ENCODE peak calls at places on chromosomes 2 and 18, in seven cellular contexts. E is esophagus squamous epithelium, K is right atrium auricular region, I is H9, G is tibial artery, D is left lung, H is transverse colon. P is an unnamed sample. For H3K27me3, the result is how much of the 10 kb centered on the place peaks cover.

GRCh38 chr2:235850771-235851551 is 317.2 kb downstream of the GBX2 start:
- DNase-seq in E (no peak), K (no peak), I (no peak), G (no peak), D (no peak), H (no peak), P (no peak)

GRCh38 chr2:138306626-138307025 is 194.9 kb upstream of the SPOPL start:
- DNase-seq in E (no peak), K (no peak), I (no peak), G (no peak), D (no peak), H (no peak), P (no peak)

GRCh38 chr2:177326005-177326404 is 61.5 kb upstream of the NFE2L2 start:
- DNase-seq in E (no peak), K (no peak), I (no peak), G (no peak), D (no peak), H (no peak), P (no peak)

GRCh38 chr2:121297217-121297830 is 12.3 kb upstream of the TFCP2L1 start:
- DNase-seq in E (no peak), K (no peak), I (peak), G (no peak), D (no peak), H (peak), P (peak)

GRCh38 chr2:111072220-111072871 is 48.4 kb upstream of the BCL2L11 start:
- DNase-seq in E (no peak), K (no peak), I (no peak), G (no peak), D (no peak), H (no peak), P (no peak)

GRCh38 chr2:98907385-98907784 is 28.6 kb downstream of the CRACDL start:
- DNase-seq in E (no peak), K (no peak), I (no peak), G (peak), D (no peak), H (no peak), P (no peak)

GRCh38 chr2:120435671-120436459 is 89.9 kb downstream of the INHBB start:
- DNase-seq in E (no peak), K (no peak), I (peak), G (no peak), D (peak), H (no peak), P (no peak)

GRCh38 chr18:12255626-12256026 is 1.5 kb downstream of the CIDEA start:
- DNase-seq in E (no peak), K (no peak), I (no peak), G (no peak), D (no peak), H (no peak), P (no peak)

GRCh38 chr2:165144315-165144714 is 59.5 kb downstream of the SCN3A start:
- DNase-seq in E (no peak), K (no peak), I (no peak), G (no peak), D (no peak), H (no peak), P (no peak)

GRCh38 chr18:41666251-41666650 is 288.8 kb upstream of the PIK3C3 start:
- DNase-seq in E (no peak), K (no peak), I (no peak), G (no peak), D (no peak), H (no peak), P (no peak)

GRCh38 chr2:200839513-200839912 is 24.9 kb downstream of the CLK1 start:
- DNase-seq in E (no peak), K (no peak), I (no peak), G (no peak), D (no peak), H (no peak), P (no peak)

GRCh38 chr2:129667586-129667985 is 311.9 kb upstream of the RAB6C start:
- DNase-seq in E (no peak), K (no peak), I (no peak), G (no peak), D (no peak), H (no peak), P (no peak)

GRCh38 chr2:239353697-239354096 is 47.1 kb downstream of the HDAC4 start:
- DNase-seq in E (no peak), K (no peak), I (no peak), G (no peak), D (no peak), H (no peak), P (no peak)

GRCh38 chr2:239355724-239356123 is 45.1 kb downstream of the HDAC4 start:
- DNase-seq in E (no peak), K (peak), I (no peak), G (no peak), D (no peak), H (no peak), P (no peak)

GRCh38 chr2:239355139-239355538 is 45.7 kb downstream of the HDAC4 start:
- DNase-seq in E (no peak), K (no peak), I (no peak), G (no peak), D (no peak), H (no peak), P (no peak)

GRCh38 chr2:239354132-239354790 is 46.6 kb downstream of the HDAC4 start:
- DNase-seq in E (no peak), K (no peak), I (no peak), G (no peak), D (no peak), H (no peak), P (no peak)

DNA sequence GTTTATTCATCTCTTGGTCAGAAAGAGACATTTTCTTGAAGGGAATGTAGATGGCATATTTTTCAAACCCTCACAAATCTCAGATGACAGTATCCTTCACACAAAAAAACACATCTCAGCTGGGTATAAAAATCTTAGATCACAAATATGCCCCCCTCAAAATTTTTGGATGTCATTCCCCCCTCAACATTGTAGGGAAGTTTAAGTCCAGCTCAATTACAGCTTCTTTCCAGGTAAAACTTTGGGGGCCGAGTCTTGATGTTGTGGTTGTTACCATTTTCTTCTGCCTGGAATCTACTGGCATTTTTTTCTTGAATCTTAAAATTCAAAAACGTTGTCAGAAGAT is 46.1 kb downstream of the HDAC4 start:
- DNase-seq in E (no peak), K (no peak), I (no peak), G (no peak), D (no peak), H (no peak), P (no peak)
- H3K27ac ChIP-seq in E (no peak), K (peak), I (no peak), G (no peak), D (no peak), H (peak), P (no peak)

DNA sequence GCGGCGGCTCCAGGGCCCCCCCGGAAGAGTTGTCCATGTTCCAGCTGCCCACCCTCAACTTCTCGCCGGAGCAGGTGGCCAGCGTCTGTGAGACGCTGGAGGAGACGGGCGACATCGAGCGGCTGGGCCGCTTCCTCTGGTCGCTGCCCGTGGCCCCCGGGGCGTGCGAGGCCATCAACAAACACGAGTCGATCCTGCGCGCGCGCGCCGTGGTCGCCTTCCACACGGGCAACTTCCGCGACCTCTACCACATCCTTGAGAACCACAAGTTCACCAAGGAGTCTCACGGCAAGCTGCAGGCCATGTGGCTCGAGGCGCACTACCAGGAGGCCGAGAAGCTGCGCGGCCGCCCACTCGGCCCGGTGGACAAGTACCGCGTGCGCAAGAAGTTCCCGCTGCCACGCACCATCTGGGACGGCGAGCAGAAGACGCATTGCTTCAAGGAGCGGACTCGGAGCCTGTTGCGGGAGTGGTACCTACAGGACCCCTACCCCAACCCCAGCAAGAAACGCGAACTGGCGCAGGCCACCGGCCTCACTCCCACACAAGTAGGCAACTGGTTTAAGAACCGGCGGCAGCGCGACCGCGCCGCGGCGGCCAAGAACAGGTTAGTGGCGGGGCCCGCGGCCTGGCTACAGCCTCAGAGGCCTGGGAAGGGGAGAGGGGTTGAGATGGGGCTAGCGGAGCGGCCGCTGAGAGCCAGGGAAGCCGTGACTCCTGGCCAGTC is 965 bp downstream of the SIX3 start:
- DNase-seq in E (no peak), K (no peak), I (peak), G (no peak), D (no peak), H (no peak), P (no peak)
- H3K27me3 ChIP-seq in E (half or more), K (under half), I (half or more), G (under half), D (half or more), H (half or more), P (half or more)

DNA sequence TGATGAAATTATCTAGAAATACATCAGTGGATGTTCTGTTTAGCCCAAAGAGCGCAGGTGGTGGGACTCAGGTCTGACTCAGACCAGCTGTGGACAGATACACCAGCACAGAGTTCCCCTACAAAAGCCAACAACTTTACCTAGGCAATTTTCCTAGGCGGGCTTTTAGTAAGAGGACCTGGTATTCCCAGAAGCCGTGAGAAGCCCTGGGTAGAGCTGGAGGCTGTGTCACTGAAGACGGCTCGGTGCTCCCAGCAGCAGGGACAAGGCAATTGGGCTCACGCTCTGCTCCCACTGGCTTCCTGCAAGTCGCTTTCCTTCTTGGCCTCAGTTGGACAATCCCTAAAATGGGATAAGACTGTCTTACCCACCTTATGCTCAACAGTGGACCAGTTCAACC is 41.1 kb downstream of the TPO start:
- DNase-seq in E (no peak), K (no peak), I (no peak), G (no peak), D (peak), H (no peak), P (no peak)
- TF ChIP-seq CTCF in E (no peak), K (no peak), I (no peak), G (no peak), D (no peak), H (no peak), P (no peak)

DNA sequence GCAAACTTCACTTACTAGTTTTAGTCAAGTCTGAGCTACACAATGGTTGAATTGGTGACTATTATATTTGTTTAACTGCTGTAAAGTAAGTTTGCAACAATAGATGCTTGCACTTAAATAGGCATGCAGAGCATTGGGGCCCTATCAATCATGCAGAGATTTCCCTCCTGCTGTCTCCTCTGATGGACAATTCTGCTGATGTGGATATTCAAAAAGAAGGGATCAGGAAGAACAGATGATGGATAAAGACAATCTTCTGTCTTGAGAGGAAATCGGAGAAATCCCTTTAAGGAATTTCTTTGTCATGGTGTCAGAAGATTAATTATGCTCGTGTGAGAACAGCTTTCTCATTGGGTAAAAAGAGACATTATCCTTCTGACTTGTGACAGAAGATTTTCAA is 89.1 kb downstream of the GREB1L start:
- DNase-seq in E (no peak), K (no peak), I (no peak), G (no peak), D (no peak), H (no peak), P (no peak)
- H3K27ac ChIP-seq in E (no peak), K (peak), I (no peak), G (no peak), D (no peak), H (no peak), P (no peak)

DNA sequence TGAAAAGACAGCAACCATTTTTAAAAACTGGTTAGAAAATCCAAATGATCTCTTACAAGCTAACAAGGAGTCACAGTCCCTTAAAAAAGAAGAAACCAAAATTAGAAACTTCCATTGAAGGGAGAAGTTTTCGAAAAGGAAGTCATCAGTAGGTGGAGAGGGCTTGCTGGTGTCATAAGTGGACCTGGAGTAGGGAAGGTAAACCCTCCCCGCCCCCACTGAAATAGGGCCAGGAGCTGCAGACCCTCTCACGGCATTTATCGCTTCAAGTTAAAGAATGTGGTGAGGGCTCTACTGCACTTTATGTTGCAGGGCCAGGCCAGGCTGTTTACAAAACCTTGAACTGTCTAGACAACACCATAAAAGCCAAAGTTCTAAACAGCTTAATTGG is 2.9 kb downstream of the HOXD11 start:
- DNase-seq in E (no peak), K (no peak), I (peak), G (no peak), D (no peak), H (no peak), P (no peak)
- H3K27me3 ChIP-seq in E (half or more), K (half or more), I (half or more), G (under half), D (half or more), H (half or more), P (half or more)

GRCh38 chr18:31680836-31681568 is 3.4 kb downstream of the B4GALT6 start:
- DNase-seq in E (no peak), K (no peak), I (no peak), G (no peak), D (no peak), H (no peak), P (no peak)
- TF ChIP-seq CTCF in E (no peak), K (peak), I (peak), G (no peak), D (no peak), H (peak), P (peak)

GRCh38 chr18:58196881-58197872 is 153.2 kb downstream of the NEDD4L start:
- DNase-seq in E (no peak), K (no peak), I (no peak), G (no peak), D (no peak), H (peak), P (no peak)
- H3K27ac ChIP-seq in E (no peak), K (no peak), I (no peak), G (no peak), D (peak), H (peak), P (peak)

GRCh38 chr18:58499527-58499926 is 129.4 kb downstream of the ALPK2 start:
- DNase-seq in E (no peak), K (no peak), I (no peak), G (no peak), D (no peak), H (no peak), P (no peak)

GRCh38 chr18:58501033-58501432 is 127.9 kb downstream of the ALPK2 start:
- DNase-seq in E (no peak), K (no peak), I (no peak), G (no peak), D (no peak), H (no peak), P (no peak)

GRCh38 chr18:58502628-58503027 is 126.3 kb downstream of the ALPK2 start:
- DNase-seq in E (no peak), K (no peak), I (no peak), G (no peak), D (no peak), H (no peak), P (no peak)

GRCh38 chr18:58497845-58498244 is 131.0 kb downstream of the ALPK2 start:
- DNase-seq in E (no peak), K (no peak), I (no peak), G (no peak), D (no peak), H (no peak), P (no peak)

DNA sequence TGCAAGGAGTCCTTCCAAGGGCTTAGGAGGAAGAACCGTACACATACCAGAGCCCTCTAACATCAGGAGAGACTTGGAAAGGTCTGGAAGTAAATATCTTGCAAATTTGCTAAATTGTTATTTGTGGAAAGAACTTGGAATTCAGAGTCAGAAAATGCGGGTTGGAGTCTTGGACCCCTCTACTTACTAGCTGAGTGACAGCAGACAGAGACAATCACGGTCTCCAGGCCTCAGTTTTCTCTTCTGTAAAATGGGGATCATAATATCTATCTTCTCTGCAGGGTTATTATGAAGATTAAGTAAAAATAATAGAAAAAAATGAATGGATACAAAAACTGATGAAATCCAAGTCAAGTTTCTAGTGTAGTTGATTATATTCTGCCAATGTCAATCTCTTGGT is 127.4 kb downstream of the ALPK2 start:
- DNase-seq in E (no peak), K (no peak), I (no peak), G (no peak), D (no peak), H (no peak), P (no peak)
- H3K27me3 ChIP-seq in E (under half), K (under half), I (under half), G (under half), D (under half), H (under half), P (under half)

DNA sequence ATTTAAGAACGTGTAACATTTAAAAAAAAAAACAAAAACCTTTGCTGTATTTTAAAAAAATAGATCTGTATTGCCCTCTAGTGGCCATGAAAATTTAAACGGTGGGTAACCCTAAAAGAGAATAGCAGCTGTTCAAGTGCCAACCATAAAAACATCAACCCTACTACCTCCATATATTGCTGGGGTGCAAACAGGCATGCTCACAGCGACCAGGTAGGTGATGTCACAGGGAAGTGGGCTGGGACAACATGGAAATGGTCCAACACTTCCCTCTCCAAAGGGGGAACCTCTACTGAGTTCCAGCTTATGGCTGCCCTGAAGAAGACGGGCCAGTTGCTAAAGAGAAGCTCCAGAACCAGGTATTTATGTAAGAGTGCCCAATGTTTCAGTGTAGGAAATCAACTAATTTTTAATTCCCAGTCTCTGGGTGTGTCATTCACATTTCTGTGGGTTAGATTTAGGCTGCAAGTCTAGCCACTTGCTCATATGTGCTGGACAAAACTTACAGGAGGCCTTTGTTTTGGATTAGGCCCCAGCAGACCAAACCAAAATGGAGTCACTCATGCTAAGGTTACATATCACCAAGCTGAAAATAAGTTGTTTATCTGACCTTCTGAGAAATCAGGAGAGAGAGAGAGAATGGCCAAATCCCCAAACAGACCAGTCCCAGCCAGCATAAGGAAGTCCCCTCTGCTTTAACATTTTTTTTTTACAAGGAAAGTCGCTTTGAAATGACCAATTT is 54.5 kb downstream of the SKA1 start:
- DNase-seq in E (no peak), K (no peak), I (no peak), G (no peak), D (no peak), H (no peak), P (no peak)
- TF ChIP-seq CTCF in E (no peak), K (peak), I (peak), G (peak), D (peak), H (peak), P (peak)